ENCODE peak calls at places on chromosomes 12 and 14, in nine cellular contexts. Z is hepatocyte, Q is upper lobe of right lung, E is HepG2, S is heart right ventricle, G is tibial artery, Y is neural progenitor cell, O is H9, H is lower lobe of right lung. U is an unnamed sample. For H3K9me3, the result is how much of the 10 kb centered on the place peaks cover.

GRCh38 chr14:75714993-75715392 is 53.9 kb downstream of the TTLL5 start:
- DNase-seq in Y (no peak), H (no peak), G (no peak), Z (no peak), Q (no peak), S (no peak), O (no peak), E (no peak), U (no peak)

GRCh38 chr14:29853272-29853671 is 74.4 kb downstream of the PRKD1 start:
- DNase-seq in G (no peak), Y (no peak), H (no peak), Q (no peak), S (no peak), Z (no peak), E (no peak), O (no peak), U (no peak)

GRCh38 chr14:53924754-53925153 is 31.9 kb downstream of the BMP4 start:
- DNase-seq in Y (no peak), H (no peak), Z (peak), O (no peak), G (no peak), S (no peak), E (peak), Q (no peak), U (no peak)

GRCh38 chr12:112546339-112546738 is 127.6 kb downstream of the PTPN11 start:
- DNase-seq in Q (no peak), S (no peak), G (no peak), H (no peak), E (no peak), Z (no peak), O (no peak), Y (no peak), U (no peak)

GRCh38 chr12:4719821-4720636 is at the start of gene GALNT8:
- DNase-seq in Z (peak), G (no peak), Q (no peak), E (no peak), O (no peak), H (no peak), S (no peak), Y (no peak), U (no peak)

GRCh38 chr14:50530358-50530757 is 2.0 kb downstream of the MAP4K5 start:
- DNase-seq in S (no peak), G (no peak), E (no peak), O (no peak), Z (no peak), H (no peak), Q (no peak), Y (no peak), U (no peak)

GRCh38 chr12:119988440-119988787 is 622 bp upstream of the BICDL1 start:
- DNase-seq in E (no peak), S (no peak), Q (no peak), O (no peak), G (no peak), Z (no peak), H (no peak), Y (no peak), U (no peak)

GRCh38 chr12:49369723-49370145 is 2.5 kb downstream of the SPATS2 start:
- DNase-seq in Y (peak), S (no peak), E (peak), G (no peak), O (peak), Q (no peak), H (no peak), Z (peak), U (no peak)

GRCh38 chr14:60164717-60165546 is at the start of gene DHRS7:
- DNase-seq in H (peak), S (peak), Y (peak), E (peak), Z (peak), O (peak), Q (peak), G (peak), U (peak)

GRCh38 chr12:89895591-89895990 is 187.0 kb upstream of the ATP2B1 start:
- DNase-seq in S (no peak), Q (no peak), O (no peak), H (no peak), Y (no peak), Z (no peak), E (no peak), G (no peak), U (no peak)

GRCh38 chr14:86457729-86458128 is 927.8 kb downstream of the FLRT2 start:
- DNase-seq in H (no peak), E (no peak), O (no peak), S (no peak), G (no peak), Y (no peak), Z (no peak), Q (no peak), U (no peak)

GRCh38 chr12:116125981-116126566 is 151.4 kb downstream of the MED13L start:
- DNase-seq in G (no peak), H (peak), Y (peak), E (no peak), O (no peak), Q (no peak), S (no peak), Z (no peak), U (no peak)

GRCh38 chr12:56230449-56231183 is 765 bp downstream of the SLC39A5 start:
- DNase-seq in S (no peak), H (no peak), Y (peak), O (peak), E (peak), Z (peak), G (no peak), Q (no peak), U (peak)

GRCh38 chr14:90726656-90727055 is 89.6 kb downstream of the TTC7B start:
- DNase-seq in Q (no peak), O (peak), S (no peak), E (no peak), Y (peak), Z (peak), G (peak), H (peak), U (no peak)

GRCh38 chr14:85471744-85472143 is 58.2 kb upstream of the FLRT2 start:
- DNase-seq in Q (no peak), E (peak), H (no peak), S (no peak), G (no peak), O (no peak), Y (no peak), Z (peak), U (peak)

GRCh38 chr12:83954939-83955601 is 957.5 kb downstream of the SLC6A15 start:
- DNase-seq in H (no peak), Y (peak), G (no peak), E (no peak), O (peak), Z (peak), Q (no peak), S (no peak), U (no peak)

GRCh38 chr12:8742501-8742900 is 44.7 kb downstream of the RIMKLB start:
- DNase-seq in E (no peak), O (no peak), H (no peak), G (no peak), Z (no peak), Q (no peak), Y (no peak), S (no peak), U (no peak)

GRCh38 chr14:67514650-67515385 is 18.3 kb upstream of the PLEKHH1 start:
- DNase-seq in Q (peak), Z (peak), S (peak), G (peak), H (peak), E (no peak), O (peak), Y (peak), U (peak)

GRCh38 chr12:105317942-105318614 is 12.4 kb upstream of the C12orf75 start:
- DNase-seq in E (peak), Y (no peak), G (no peak), Z (peak), H (no peak), S (no peak), Q (no peak), O (no peak), U (no peak)

DNA sequence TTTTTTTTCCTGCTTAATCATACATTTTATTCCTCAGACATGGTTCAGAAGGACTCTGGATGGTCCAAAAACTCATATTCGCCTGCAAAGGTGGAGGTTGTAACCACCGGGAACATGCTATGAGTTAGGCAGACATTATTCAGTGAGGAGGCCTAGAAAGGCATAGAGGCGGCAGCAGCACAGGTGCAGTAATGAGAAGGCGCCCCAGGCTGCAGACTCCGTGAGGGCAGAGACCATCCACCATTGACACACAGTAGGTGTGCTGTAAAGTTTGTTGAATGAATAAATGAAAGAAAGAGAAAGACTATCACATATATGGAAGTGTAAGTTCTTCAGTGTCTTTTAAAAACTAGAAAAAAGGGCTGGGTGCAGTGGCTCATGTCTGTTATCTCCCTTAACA is 34.6 kb upstream of the PTGR2 start:
- DNase-seq in H (no peak), Z (no peak), S (no peak), Q (no peak), O (no peak), Y (no peak), G (no peak), E (no peak), U (no peak)
- H3K9me3 ChIP-seq in H (under half), Z (under half), S (under half), Q (under half), O (under half), Y (under half), G (under half), E (under half), U (under half)

GRCh38 chr12:31974673-31975072 is 15.5 kb downstream of the RESF1 start:
- DNase-seq in G (no peak), Q (no peak), H (no peak), E (no peak), S (no peak), O (no peak), Y (no peak), Z (no peak), U (no peak)
- H3K9me3 ChIP-seq in G (under half), Q (under half), H (under half), E (under half), S (under half), O (under half), Y (under half), Z (under half), U (under half)

GRCh38 chr14:98961191-98961590 is 310.8 kb downstream of the BCL11B start:
- DNase-seq in H (no peak), E (no peak), Z (no peak), Y (no peak), G (no peak), S (no peak), Q (no peak), O (peak), U (no peak)
- H3K9me3 ChIP-seq in H (under half), E (under half), Z (under half), Y (under half), G (under half), S (under half), Q (under half), O (under half), U (under half)

GRCh38 chr12:133203344-133204263 is 22.3 kb downstream of the ZNF268 start:
- DNase-seq in Q (no peak), O (no peak), Y (no peak), S (no peak), G (no peak), H (no peak), E (no peak), Z (no peak), U (no peak)

GRCh38 chr12:133202493-133203343 is 21.4 kb downstream of the ZNF268 start:
- DNase-seq in H (no peak), Q (no peak), G (no peak), O (no peak), S (no peak), Y (no peak), E (no peak), Z (no peak), U (no peak)

GRCh38 chr12:133201888-133202287 is 20.6 kb downstream of the ZNF268 start:
- DNase-seq in S (no peak), G (no peak), Q (no peak), H (no peak), O (no peak), Y (no peak), E (no peak), Z (no peak), U (no peak)

GRCh38 chr12:133204264-133204603 is 22.9 kb downstream of the ZNF268 start:
- DNase-seq in Y (no peak), G (no peak), Q (no peak), O (no peak), Z (no peak), E (no peak), H (no peak), S (no peak), U (no peak)

DNA sequence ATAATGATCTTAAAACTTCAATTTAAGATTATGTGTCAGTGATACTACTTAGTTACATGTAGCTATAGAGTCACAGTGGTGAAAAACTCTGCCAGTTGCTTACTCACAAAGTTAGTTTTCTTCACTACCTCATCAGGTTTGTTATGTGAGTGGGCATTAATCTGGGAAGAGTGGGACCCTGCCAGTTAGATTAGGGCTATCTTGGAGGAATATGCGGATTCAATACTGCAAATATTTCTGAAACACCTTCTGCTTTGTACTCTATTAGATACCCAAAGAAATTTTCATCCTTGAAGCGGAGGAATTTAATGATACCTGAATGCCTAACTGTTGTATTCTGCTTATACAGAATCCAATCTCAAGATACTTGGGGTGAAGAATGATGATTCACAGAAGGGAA is 25.1 kb downstream of the ZNF268 start:
- DNase-seq in S (no peak), Y (no peak), E (no peak), H (no peak), Z (no peak), G (no peak), Q (no peak), O (no peak), U (no peak)
- H3K9me3 ChIP-seq in S (half or more), Y (half or more), E (half or more), H (half or more), Z (half or more), G (half or more), Q (half or more), O (half or more), U (under half)

U was measured in pancreas.